ENCODE peak calls at places on chromosomes 3 and 15, in nine cellular contexts. I is heart left ventricle, E is iPS DF 6.9, T is A673, X is OCI-LY7, A is lower lobe of right lung, B is upper lobe of right lung, C is heart right ventricle, M is ovary. L is an unnamed sample.

GRCh38 chr3:156233875-156234274 is 113.5 kb downstream of the KCNAB1 start:
- DNase-seq in I (no peak), B (no peak), C (no peak), M (no peak), X (no peak), T (peak), E (no peak), A (no peak), L (no peak)

GRCh38 chr3:99783009-99783573 is 34.6 kb upstream of the CMSS1 start:
- DNase-seq in T (no peak), A (no peak), B (no peak), E (no peak), M (no peak), X (no peak), I (no peak), C (no peak), L (no peak)

GRCh38 chr15:85458764-85459163 is 78.4 kb downstream of the AKAP13 start:
- DNase-seq in M (no peak), E (no peak), I (no peak), T (no peak), C (no peak), A (no peak), X (no peak), B (no peak), L (no peak)

GRCh38 chr15:93152264-93152884 is 63.4 kb upstream of the RGMA start:
- DNase-seq in T (no peak), M (no peak), I (no peak), E (no peak), X (no peak), A (no peak), C (no peak), B (no peak), L (no peak)

GRCh38 chr3:13628432-13628831 is 79.5 kb downstream of the FBLN2 start:
- DNase-seq in C (peak), I (no peak), B (no peak), A (no peak), X (no peak), E (no peak), M (no peak), T (no peak), L (no peak)

GRCh38 chr3:185365281-185366211 is 2.6 kb downstream of the MAP3K13 start:
- DNase-seq in M (no peak), A (no peak), T (no peak), X (no peak), C (no peak), I (no peak), B (no peak), E (no peak), L (no peak)

GRCh38 chr3:106817706-106818105 is 559.5 kb upstream of the CCDC54 start:
- DNase-seq in T (no peak), C (no peak), X (no peak), A (no peak), E (no peak), B (no peak), M (no peak), I (no peak), L (no peak)

GRCh38 chr15:70487380-70487725 is 276.0 kb downstream of the UACA start:
- DNase-seq in I (no peak), M (no peak), E (no peak), X (no peak), C (no peak), B (no peak), T (no peak), A (no peak), L (no peak)

GRCh38 chr15:65414841-65415621 is 7.7 kb downstream of the IGDCC4 start:
- DNase-seq in T (peak), C (peak), I (no peak), X (no peak), E (peak), M (peak), A (no peak), B (no peak), L (peak)

GRCh38 chr3:159854500-159855124 is 134.0 kb upstream of the IL12A start:
- DNase-seq in B (no peak), C (no peak), I (no peak), M (no peak), X (no peak), A (no peak), E (no peak), T (no peak), L (no peak)

GRCh38 chr15:78322243-78322642 is 17.9 kb upstream of the CRABP1 start:
- DNase-seq in M (no peak), E (no peak), B (peak), I (peak), C (no peak), T (peak), A (peak), X (no peak), L (no peak)

GRCh38 chr3:39220551-39221530 is 28.4 kb upstream of the XIRP1 start:
- DNase-seq in B (no peak), M (no peak), X (peak), C (no peak), E (no peak), A (no peak), I (no peak), T (no peak), L (no peak)

GRCh38 chr3:165885558-165886270 is 48.5 kb upstream of the BCHE start:
- DNase-seq in B (no peak), C (no peak), T (no peak), X (no peak), M (no peak), E (no peak), I (no peak), A (no peak), L (no peak)

GRCh38 chr15:63332367-63333078 is 49.1 kb downstream of the CA12 start:
- DNase-seq in E (no peak), I (no peak), T (peak), C (no peak), B (no peak), A (no peak), X (no peak), M (no peak), L (no peak)

GRCh38 chr15:37783290-37783689 is 151.2 kb upstream of the TMCO5A start:
- DNase-seq in M (no peak), X (no peak), C (no peak), T (no peak), E (no peak), I (no peak), A (no peak), B (no peak), L (no peak)

GRCh38 chr3:183701744-183702143 is 4.1 kb downstream of the YEATS2 start:
- DNase-seq in T (no peak), E (no peak), M (no peak), X (no peak), I (no peak), C (no peak), A (no peak), B (no peak), L (no peak)

GRCh38 chr3:44584646-44585501 is at the start of gene ZNF660:
- DNase-seq in M (peak), I (peak), X (no peak), E (peak), C (peak), B (peak), T (peak), A (peak), L (peak)

GRCh38 chr15:75589071-75589470 is 10.0 kb upstream of the PTPN9 start:
- DNase-seq in T (no peak), I (no peak), A (no peak), C (no peak), M (no peak), B (no peak), E (no peak), X (no peak), L (no peak)

GRCh38 chr3:37971467-37971866 is 19.1 kb upstream of the VILL start:
- DNase-seq in T (no peak), M (no peak), X (no peak), E (no peak), B (no peak), A (no peak), C (no peak), I (no peak), L (no peak)

GRCh38 chr3:131591394-131591990 is 88.7 kb upstream of the MRPL3 start:
- DNase-seq in X (no peak), A (no peak), T (peak), M (peak), C (peak), B (no peak), I (no peak), E (no peak), L (no peak)

GRCh38 chr3:152376351-152377183 is 107.8 kb downstream of the MBNL1 start:
- DNase-seq in B (no peak), M (no peak), X (peak), A (peak), C (no peak), T (no peak), E (no peak), I (no peak), L (no peak)

GRCh38 chr3:136250226-136250861 is at the start of gene PCCB:
- DNase-seq in M (peak), X (peak), C (peak), A (peak), E (peak), B (peak), I (peak), T (peak), L (peak)

GRCh38 chr15:65550681-65551098 is 20.4 kb downstream of the HACD3 start:
- DNase-seq in E (no peak), T (no peak), A (no peak), I (no peak), X (no peak), C (no peak), B (no peak), M (no peak), L (no peak)

GRCh38 chr3:4680881-4681300 is 187.7 kb downstream of the ITPR1 start:
- DNase-seq in M (no peak), E (no peak), I (no peak), C (no peak), T (no peak), X (no peak), B (no peak), A (no peak), L (no peak)

GRCh38 chr3:150384517-150385212 is 23.4 kb upstream of the TSC22D2 start:
- DNase-seq in E (no peak), M (no peak), A (peak), X (peak), T (no peak), B (peak), C (no peak), I (peak), L (peak)

GRCh38 chr3:16101295-16102186 is 72.9 kb upstream of the GALNT15 start:
- DNase-seq in E (no peak), A (no peak), M (no peak), I (no peak), X (no peak), T (no peak), C (no peak), B (no peak), L (no peak)

GRCh38 chr3:49171775-49172500 is 540 bp downstream of the KLHDC8B start:
- DNase-seq in B (no peak), X (no peak), I (no peak), M (no peak), E (no peak), A (no peak), C (no peak), T (no peak), L (no peak)

GRCh38 chr15:78414608-78415250 is 23.3 kb upstream of the IREB2 start:
- DNase-seq in T (no peak), C (no peak), M (no peak), B (no peak), E (no peak), A (no peak), X (no peak), I (no peak), L (no peak)

GRCh38 chr3:14701676-14702075 is 26.7 kb downstream of the C3orf20 start:
- DNase-seq in B (no peak), X (no peak), A (no peak), T (no peak), E (no peak), M (no peak), C (no peak), I (no peak), L (no peak)

GRCh38 chr15:22253676-22254408 is 173.5 kb downstream of the OR4M2 start:
- DNase-seq in A (no peak), C (no peak), B (no peak), E (no peak), X (peak), M (no peak), T (no peak), I (no peak), L (no peak)

GRCh38 chr3:8987673-8988655 is 24.7 kb upstream of the RAD18 start:
- DNase-seq in X (peak), E (peak), I (peak), B (peak), T (peak), M (peak), A (peak), C (peak), L (peak)

GRCh38 chr3:162022931-162023330 is 526.3 kb downstream of the OTOL1 start:
- DNase-seq in E (no peak), I (no peak), C (no peak), T (no peak), M (no peak), B (no peak), A (no peak), X (no peak), L (no peak)

GRCh38 chr3:152159328-152159727 is 109.4 kb upstream of the MBNL1 start:
- DNase-seq in B (no peak), X (no peak), C (no peak), E (no peak), T (no peak), I (no peak), M (no peak), A (no peak), L (no peak)

GRCh38 chr3:99286266-99286845 is 352.0 kb upstream of the COL8A1 start:
- DNase-seq in C (no peak), A (no peak), I (no peak), B (no peak), E (no peak), M (no peak), T (peak), X (no peak), L (no peak)

DNA sequence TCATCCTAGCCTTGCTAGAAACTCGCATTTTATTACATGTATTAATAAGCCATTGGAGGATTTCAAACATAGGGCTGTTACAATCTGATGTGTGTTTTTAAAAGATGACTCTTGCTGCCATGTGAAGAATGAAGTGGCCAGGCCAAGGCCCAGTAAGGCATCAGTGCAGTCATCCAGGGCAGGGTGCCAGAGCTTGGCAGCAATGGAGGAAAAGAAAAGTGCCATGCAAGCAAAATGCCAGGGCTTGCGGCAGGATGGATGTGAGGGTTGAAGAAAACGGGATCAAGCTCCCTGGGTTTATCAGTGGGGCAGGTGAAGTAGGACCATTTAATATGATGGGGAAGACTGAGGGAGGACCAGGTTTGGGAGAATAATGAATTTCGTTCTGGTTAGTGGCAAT is 183.6 kb downstream of the MINAR1 start:
- DNase-seq in I (no peak), E (no peak), B (no peak), C (peak), T (no peak), X (no peak), A (no peak), M (no peak), L (peak)
- H3K27ac ChIP-seq in I (no peak), E (no peak), B (no peak), C (no peak), T (no peak), X (no peak), A (no peak), M (no peak), L (no peak)

GRCh38 chr3:56672-57071 is 139.9 kb upstream of the CHL1 start:
- DNase-seq in T (no peak), B (no peak), C (no peak), M (no peak), I (no peak), A (no peak), X (no peak), E (no peak), L (no peak)

GRCh38 chr3:59818-60217 is 136.7 kb upstream of the CHL1 start:
- DNase-seq in X (no peak), I (no peak), B (no peak), E (no peak), A (no peak), M (no peak), T (no peak), C (no peak), L (no peak)

GRCh38 chr3:54240-54639 is 142.3 kb upstream of the CHL1 start:
- DNase-seq in X (no peak), M (no peak), C (no peak), I (no peak), T (no peak), A (no peak), B (no peak), E (no peak), L (no peak)
- H3K4me3 ChIP-seq in X (no peak), M (no peak), C (no peak), I (no peak), T (no peak), A (no peak), B (no peak), E (no peak), L (no peak)

GRCh38 chr3:56837196-56837955 is 35.6 kb upstream of the ARHGEF3 start:
- DNase-seq in C (no peak), E (no peak), I (no peak), B (no peak), X (peak), M (no peak), A (no peak), T (no peak), L (no peak)
- H3K27ac ChIP-seq in C (no peak), E (no peak), I (no peak), B (no peak), X (peak), M (no peak), A (no peak), T (no peak), L (no peak)

GRCh38 chr3:109136533-109136932 is at the start of gene C3orf85:
- DNase-seq in E (no peak), B (no peak), M (no peak), T (no peak), X (no peak), C (no peak), I (no peak), A (no peak), L (no peak)
- H3K4me3 ChIP-seq in E (no peak), B (no peak), M (no peak), T (no peak), X (no peak), C (no peak), I (no peak), A (no peak), L (no peak)

GRCh38 chr15:39622660-39623549 is 42.0 kb downstream of the THBS1 start:
- DNase-seq in E (no peak), I (no peak), B (no peak), X (no peak), M (no peak), A (no peak), C (no peak), T (no peak), L (no peak)
- H3K27ac ChIP-seq in E (no peak), I (no peak), B (no peak), X (no peak), M (no peak), A (no peak), C (no peak), T (no peak), L (no peak)

DNA sequence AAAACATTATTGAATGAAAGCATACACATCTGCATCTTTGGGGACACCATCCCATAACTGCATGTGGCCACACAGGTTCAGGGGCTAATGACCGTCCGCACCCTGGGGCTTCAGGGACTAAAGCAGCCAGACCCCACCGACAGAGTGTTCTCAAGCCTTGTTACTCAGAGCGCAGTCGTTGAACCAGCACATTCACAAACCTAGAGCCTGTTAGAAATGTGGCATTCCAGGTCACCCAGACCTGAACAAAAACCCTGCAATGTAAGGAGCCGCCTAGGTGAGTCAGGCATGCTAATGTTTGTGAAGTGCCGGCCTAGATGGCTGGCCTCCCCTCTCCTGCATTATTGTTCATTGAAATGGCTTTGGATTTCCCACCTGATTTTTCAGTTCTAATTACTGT is 52.3 kb upstream of the HACD2 start:
- DNase-seq in E (no peak), C (no peak), X (no peak), B (no peak), I (no peak), A (no peak), T (no peak), M (no peak), L (no peak)
- H3K4me3 ChIP-seq in E (no peak), C (no peak), X (no peak), B (no peak), I (no peak), A (no peak), T (no peak), M (no peak), L (no peak)

GRCh38 chr15:81275711-81276417 is 48.1 kb downstream of the STARD5 start:
- DNase-seq in T (no peak), C (no peak), M (no peak), I (no peak), E (no peak), X (no peak), A (no peak), B (no peak), L (peak)
- H3K27ac ChIP-seq in T (no peak), C (peak), M (no peak), I (no peak), E (no peak), X (no peak), A (peak), B (peak), L (peak)